ENCODE peak calls at places on chromosomes 6 and 20, in seven cellular contexts. N is brain microvascular endothelial cell, K is psoas muscle, S is bronchial epithelial cell, A is AG09309, O is Panc1, Y is stomach. P is an unnamed sample.

GRCh38 chr6:17610835-17611234 is 10.7 kb downstream of the FAM8A1 start:
- DNase-seq in N (no peak), K (no peak), S (no peak), A (no peak), O (no peak), Y (no peak), P (no peak)

GRCh38 chr20:7371518-7372158 is 568.6 kb downstream of the HAO1 start:
- DNase-seq in N (no peak), K (no peak), S (peak), A (no peak), O (no peak), Y (no peak), P (no peak)

GRCh38 chr20:50713677-50714101 is 17.7 kb upstream of the PARD6B start:
- DNase-seq in N (no peak), K (no peak), S (peak), A (no peak), O (no peak), Y (peak), P (no peak)

GRCh38 chr20:17967595-17968365 is 814 bp downstream of the SNX5 start:
- DNase-seq in N (no peak), K (no peak), S (no peak), A (no peak), O (peak), Y (peak), P (no peak)

GRCh38 chr20:42949865-42950264 is 239.8 kb downstream of the PTPRT start:
- DNase-seq in N (no peak), K (no peak), S (no peak), A (no peak), O (no peak), Y (no peak), P (no peak)

GRCh38 chr6:4281341-4282293 is 146.2 kb upstream of the ECI2 start:
- DNase-seq in N (peak), K (peak), S (peak), A (no peak), O (no peak), Y (peak), P (peak)

GRCh38 chr6:158960046-158960445 is 40.0 kb downstream of the RSPH3 start:
- DNase-seq in N (no peak), K (no peak), S (no peak), A (no peak), O (no peak), Y (no peak), P (no peak)

GRCh38 chr6:123777554-123777953 is 26.1 kb upstream of the NKAIN2 start:
- DNase-seq in N (no peak), K (no peak), S (peak), A (no peak), O (peak), Y (no peak), P (no peak)

GRCh38 chr6:15905488-15906392 is 223.1 kb upstream of the MYLIP start:
- DNase-seq in N (no peak), K (no peak), S (no peak), A (no peak), O (no peak), Y (no peak), P (no peak)

GRCh38 chr6:127515794-127516675 is 3.1 kb downstream of the MTCL3 start:
- DNase-seq in N (peak), K (peak), S (no peak), A (no peak), O (no peak), Y (peak), P (no peak)

GRCh38 chr6:131379951-131380350 is 193.1 kb upstream of the ARG1 start:
- DNase-seq in N (peak), K (no peak), S (peak), A (peak), O (no peak), Y (no peak), P (peak)

GRCh38 chr6:168258795-168259194 is 60.8 kb downstream of the DACT2 start:
- DNase-seq in N (no peak), K (no peak), S (no peak), A (no peak), O (no peak), Y (no peak), P (no peak)

GRCh38 chr6:105911106-105911629 is 175.0 kb upstream of the PRDM1 start:
- DNase-seq in N (no peak), K (no peak), S (no peak), A (no peak), O (no peak), Y (peak), P (no peak)

GRCh38 chr20:33893314-33893713 is 82.2 kb downstream of the CHMP4B start:
- DNase-seq in N (peak), K (no peak), S (peak), A (no peak), O (no peak), Y (no peak), P (no peak)

GRCh38 chr6:158033077-158033750 is 51.6 kb downstream of the SYNJ2 start:
- DNase-seq in N (no peak), K (no peak), S (no peak), A (no peak), O (no peak), Y (no peak), P (no peak)

GRCh38 chr20:37542281-37542680 is 14.6 kb upstream of the BLCAP start:
- DNase-seq in N (peak), K (no peak), S (peak), A (no peak), O (no peak), Y (no peak), P (no peak)

GRCh38 chr6:36720251-36721141 is 22.9 kb downstream of the RAB44 start:
- DNase-seq in N (no peak), K (no peak), S (no peak), A (no peak), O (no peak), Y (no peak), P (no peak)

GRCh38 chr20:38615283-38615682 is 13.7 kb downstream of the ARHGAP40 start:
- DNase-seq in N (no peak), K (no peak), S (no peak), A (no peak), O (no peak), Y (no peak), P (no peak)

GRCh38 chr6:108895591-108895990 is 47.4 kb downstream of the ARMC2 start:
- DNase-seq in N (no peak), K (no peak), S (no peak), A (no peak), O (no peak), Y (no peak), P (no peak)

GRCh38 chr6:160112628-160113294 is 8.9 kb upstream of the SLC22A1 start:
- DNase-seq in N (no peak), K (no peak), S (peak), A (no peak), O (no peak), Y (no peak), P (no peak)

GRCh38 chr6:100998111-100998510 is 117.0 kb upstream of the ASCC3 start:
- DNase-seq in N (peak), K (no peak), S (peak), A (no peak), O (peak), Y (no peak), P (no peak)

GRCh38 chr6:122868137-122868536 is 79.1 kb downstream of the SMPDL3A start:
- DNase-seq in N (no peak), K (no peak), S (no peak), A (no peak), O (no peak), Y (no peak), P (no peak)

GRCh38 chr20:21436186-21436585 is 38.9 kb upstream of the NKX2-4 start:
- DNase-seq in N (peak), K (no peak), S (peak), A (peak), O (peak), Y (no peak), P (peak)

GRCh38 chr20:21435576-21435975 is 38.2 kb upstream of the NKX2-4 start:
- DNase-seq in N (no peak), K (no peak), S (no peak), A (no peak), O (no peak), Y (no peak), P (no peak)

GRCh38 chr20:21433329-21433890 is 36.1 kb upstream of the NKX2-4 start:
- DNase-seq in N (peak), K (no peak), S (peak), A (no peak), O (no peak), Y (no peak), P (no peak)

GRCh38 chr20:21437248-21437647 is 39.9 kb upstream of the NKX2-4 start:
- DNase-seq in N (no peak), K (no peak), S (no peak), A (no peak), O (no peak), Y (no peak), P (no peak)

DNA sequence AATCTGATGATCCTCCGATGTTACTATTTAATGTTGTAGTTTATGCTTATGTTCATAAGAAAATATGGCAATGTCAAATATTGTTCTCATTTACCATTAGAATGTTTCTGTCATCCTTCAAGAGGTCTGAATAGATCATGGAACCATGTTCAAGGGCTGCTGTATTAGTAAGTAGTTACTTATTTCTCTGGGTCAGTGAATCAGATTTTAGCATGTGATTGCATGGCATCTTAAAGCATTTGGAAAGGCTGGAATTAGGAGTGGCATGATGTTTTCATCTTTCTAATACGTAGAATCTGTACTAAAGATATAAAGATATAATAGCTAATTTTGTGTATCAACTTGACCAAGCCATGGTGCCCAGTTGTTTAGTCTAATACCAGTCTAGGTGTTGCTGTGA is 40.5 kb upstream of the NKX2-4 start:
- DNase-seq in N (no peak), K (no peak), S (no peak), A (no peak), O (no peak), Y (no peak), P (no peak)
- H3K4me3 ChIP-seq in N (no peak), K (no peak), S (no peak), A (no peak), O (no peak), Y (no peak), P (no peak)

DNA sequence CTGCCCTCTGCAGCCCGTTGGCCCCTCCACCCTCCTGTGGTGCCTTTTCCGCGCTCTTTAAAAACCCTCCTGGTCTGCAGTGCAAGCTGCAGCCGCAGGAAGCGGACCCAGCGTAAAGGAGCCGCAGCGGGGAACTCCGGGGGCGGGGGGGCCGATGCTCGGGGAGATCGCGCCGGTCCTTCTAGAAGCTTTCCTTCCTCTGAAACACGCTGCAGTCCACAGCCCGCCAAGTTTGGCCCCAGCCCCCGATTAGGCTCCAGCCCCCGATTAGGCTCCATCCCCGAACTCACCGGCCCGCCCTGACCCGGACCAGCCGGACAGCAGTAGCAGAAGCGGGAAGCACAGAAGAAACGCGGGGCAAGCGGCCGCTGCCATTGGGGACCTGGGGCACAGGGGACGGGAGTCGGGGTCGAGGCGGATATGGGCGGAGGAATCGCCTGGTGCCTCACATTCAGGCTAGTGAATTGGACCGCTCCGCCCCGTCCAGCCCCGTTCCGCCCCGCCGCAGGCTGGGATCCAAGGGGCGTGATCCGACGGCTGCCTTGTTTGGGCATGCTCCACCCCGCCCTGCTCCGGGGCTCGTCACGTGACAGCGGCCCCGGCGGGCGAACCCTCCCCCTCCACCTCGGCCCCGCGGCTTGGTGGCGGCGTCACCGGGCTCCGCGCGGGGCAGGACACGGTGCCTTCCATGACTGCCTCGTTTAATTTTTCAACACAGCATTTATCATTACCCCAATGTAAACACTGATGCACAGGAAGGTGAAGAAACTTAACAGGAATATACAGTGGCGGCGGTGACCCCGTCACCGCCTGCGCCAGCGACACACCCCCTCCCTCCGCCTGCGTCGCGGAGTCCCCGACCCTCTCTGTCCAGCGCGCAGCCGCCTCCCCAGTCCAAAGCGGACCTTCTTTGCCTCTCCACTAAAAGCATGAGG is 20.3 kb downstream of the RAET1L start:
- DNase-seq in N (peak), K (peak), S (peak), A (peak), O (peak), Y (peak), P (peak)
- TF ChIP-seq CTCF in N (peak), K (no peak), S (no peak), A (peak), O (no peak), Y (no peak), P (no peak)

GRCh38 chr20:47792021-47792618 is 6.8 kb upstream of the SULF2 start:
- DNase-seq in N (peak), K (peak), S (peak), A (peak), O (no peak), Y (no peak), P (peak)
- H3K4me3 ChIP-seq in N (no peak), K (no peak), S (no peak), A (no peak), O (no peak), Y (no peak), P (no peak)

GRCh38 chr20:48329676-48330644 is 497.8 kb downstream of the PREX1 start:
- DNase-seq in N (no peak), K (no peak), S (peak), A (no peak), O (no peak), Y (no peak), P (no peak)
- TF ChIP-seq CTCF in N (peak), K (no peak), S (peak), A (peak), O (peak), Y (no peak), P (peak)

GRCh38 chr6:29479560-29479959 is 8.2 kb downstream of the MAS1L start:
- DNase-seq in N (no peak), K (no peak), S (no peak), A (no peak), O (no peak), Y (no peak), P (no peak)
- H3K4me3 ChIP-seq in N (no peak), K (no peak), S (no peak), A (no peak), O (no peak), Y (no peak), P (no peak)

DNA sequence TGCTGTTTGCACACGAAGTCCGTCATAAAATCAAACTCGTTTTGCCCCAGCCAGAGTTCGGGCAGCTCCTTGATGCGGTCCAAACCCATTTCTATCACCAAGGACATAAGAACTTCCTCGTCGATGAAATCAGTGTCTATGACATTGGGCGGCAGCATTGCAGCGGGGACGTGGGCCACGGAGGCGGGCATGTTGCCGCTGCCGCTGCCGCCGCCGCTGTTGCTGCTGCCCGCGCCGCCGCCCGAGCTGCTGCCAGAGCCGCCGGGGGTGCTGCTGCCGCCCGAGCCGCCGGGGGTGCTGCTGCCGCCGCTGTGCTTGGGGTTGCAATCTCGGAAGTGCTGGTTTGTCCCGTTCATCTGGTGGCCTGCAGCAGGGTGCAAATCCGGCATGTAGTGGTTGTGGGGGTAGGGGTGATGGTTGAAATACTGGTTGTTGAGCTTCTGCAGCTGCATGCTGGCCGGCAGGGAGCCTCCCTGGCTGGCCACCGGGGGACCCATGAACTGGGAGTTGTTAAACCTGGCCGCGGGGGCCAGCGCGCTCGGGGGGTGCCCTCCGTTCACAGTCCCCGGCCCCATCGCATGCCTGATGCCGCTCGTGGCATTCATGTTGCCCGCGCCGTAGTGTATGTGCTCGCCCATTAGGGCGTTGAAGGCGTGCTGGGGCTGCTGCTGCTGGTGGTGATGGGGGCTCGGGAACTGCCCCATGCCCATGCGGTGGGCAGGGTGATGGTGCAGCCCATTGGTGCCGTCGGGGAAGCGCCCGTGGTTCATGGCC is 1.1 kb downstream of the CITED2 start:
- DNase-seq in N (peak), K (peak), S (peak), A (no peak), O (no peak), Y (peak), P (no peak)
- TF ChIP-seq CTCF in N (peak), K (peak), S (peak), A (peak), O (peak), Y (peak), P (peak)

GRCh38 chr20:22373164-22373895 is 211.0 kb downstream of the FOXA2 start:
- DNase-seq in N (no peak), K (no peak), S (no peak), A (no peak), O (no peak), Y (no peak), P (no peak)

GRCh38 chr20:22371843-22372242 is 212.5 kb downstream of the FOXA2 start:
- DNase-seq in N (no peak), K (no peak), S (no peak), A (no peak), O (no peak), Y (no peak), P (no peak)

GRCh38 chr20:22370137-22370536 is 214.2 kb downstream of the FOXA2 start:
- DNase-seq in N (no peak), K (no peak), S (no peak), A (no peak), O (no peak), Y (no peak), P (no peak)

GRCh38 chr20:22369100-22369499 is 215.3 kb downstream of the FOXA2 start:
- DNase-seq in N (no peak), K (no peak), S (no peak), A (no peak), O (no peak), Y (no peak), P (no peak)

GRCh38 chr20:22368235-22368634 is 216.1 kb downstream of the FOXA2 start:
- DNase-seq in N (no peak), K (no peak), S (no peak), A (no peak), O (no peak), Y (no peak), P (no peak)
- H3K4me3 ChIP-seq in N (no peak), K (no peak), S (no peak), A (no peak), O (no peak), Y (no peak), P (no peak)

DNA sequence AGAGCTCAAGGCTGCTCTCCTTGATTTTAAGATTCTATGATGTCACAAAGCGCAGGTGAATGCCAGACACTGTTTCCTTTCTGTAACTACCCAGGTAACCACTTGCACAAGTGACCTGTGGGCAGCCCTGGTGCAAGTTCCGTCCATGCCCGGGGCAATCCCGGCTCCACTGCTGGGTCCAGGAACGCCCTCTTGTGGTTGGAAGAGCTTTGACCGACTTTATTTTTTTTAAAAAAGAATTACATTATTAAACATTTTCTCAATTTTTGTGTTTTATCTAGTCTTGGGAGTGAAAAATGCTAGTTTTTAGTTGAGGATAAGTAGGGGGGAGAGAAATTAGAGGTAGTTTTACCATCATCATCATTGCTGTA is 695.2 kb downstream of the QKI start:
- DNase-seq in N (no peak), K (peak), S (peak), A (no peak), O (no peak), Y (no peak), P (no peak)
- TF ChIP-seq CTCF in N (peak), K (peak), S (no peak), A (peak), O (peak), Y (peak), P (peak)

DNA sequence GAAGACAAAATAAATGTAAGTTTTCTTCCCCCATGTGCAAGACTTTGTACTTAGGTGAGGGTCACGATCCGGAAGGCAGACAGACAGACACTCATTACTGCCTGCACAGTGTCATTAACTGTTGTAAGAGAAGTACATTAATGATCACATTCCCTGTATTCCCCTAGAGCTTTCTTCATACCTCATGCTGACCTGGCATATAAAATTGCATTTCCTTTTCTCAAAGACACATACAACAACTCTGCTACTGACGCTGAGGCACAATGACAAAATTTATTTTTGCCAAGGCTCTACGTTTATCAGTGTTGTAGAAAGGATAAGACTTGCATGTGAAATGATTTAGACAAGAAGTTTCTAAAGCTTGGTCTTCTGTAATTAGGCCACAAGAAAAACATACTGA is 3.0 kb upstream of the SYCP2 start:
- DNase-seq in N (no peak), K (no peak), S (no peak), A (no peak), O (no peak), Y (no peak), P (no peak)
- H3K4me3 ChIP-seq in N (no peak), K (peak), S (no peak), A (no peak), O (no peak), Y (no peak), P (no peak)